ENCODE peak calls at places on chromosomes 11 and 22, in eight cellular contexts. X, A, Y, G, U, R, D and K are unnamed samples.

GRCh38 chr11:69480547-69481392 is 693 bp upstream of the LINC01488 start:
- DNase-seq in X (peak), A (peak), Y (no peak), G (no peak), U (no peak), R (peak), D (no peak), K (no peak)

GRCh38 chr11:134447696-134448095 is 35.7 kb upstream of the B3GAT1 start:
- DNase-seq in X (no peak), A (no peak), Y (no peak), G (no peak), U (no peak), R (no peak), D (no peak), K (no peak)

GRCh38 chr11:65588199-65589054 is 7.2 kb downstream of the KCNK7 start:
- DNase-seq in X (no peak), A (peak), Y (peak), G (peak), U (no peak), R (peak), D (no peak), K (no peak)

GRCh38 chr11:81165164-81165563 is 1568.5 kb downstream of the FAM181B start:
- DNase-seq in X (no peak), A (no peak), Y (no peak), G (no peak), U (no peak), R (no peak), D (no peak), K (no peak)

GRCh38 chr22:49763696-49764095 is 64.0 kb downstream of the BRD1 start:
- DNase-seq in X (no peak), A (peak), Y (no peak), G (no peak), U (no peak), R (no peak), D (no peak), K (no peak)

GRCh38 chr11:115965754-115966504 is 461.7 kb upstream of the CADM1 start:
- DNase-seq in X (peak), A (no peak), Y (no peak), G (no peak), U (no peak), R (no peak), D (no peak), K (no peak)

GRCh38 chr11:98601181-98601773 is 419.5 kb upstream of the CNTN5 start:
- DNase-seq in X (no peak), A (no peak), Y (no peak), G (no peak), U (no peak), R (no peak), D (no peak), K (no peak)

GRCh38 chr11:2992234-2992999 is at the start of gene NAP1L4:
- DNase-seq in X (peak), A (peak), Y (peak), G (peak), U (peak), R (peak), D (peak), K (peak)

GRCh38 chr11:9575531-9576240 is 2.2 kb downstream of the WEE1 start:
- DNase-seq in X (no peak), A (no peak), Y (no peak), G (no peak), U (no peak), R (peak), D (no peak), K (no peak)

GRCh38 chr11:110763249-110764011 is 51.2 kb upstream of the ARHGAP20 start:
- DNase-seq in X (peak), A (peak), Y (no peak), G (no peak), U (no peak), R (peak), D (peak), K (no peak)

GRCh38 chr11:93740031-93740801 is 1.1 kb downstream of the TAF1D start:
- DNase-seq in X (peak), A (no peak), Y (peak), G (no peak), U (no peak), R (peak), D (no peak), K (no peak)

GRCh38 chr22:46681010-46681409 is 57.0 kb downstream of the CERK start:
- DNase-seq in X (no peak), A (no peak), Y (no peak), G (no peak), U (no peak), R (no peak), D (no peak), K (no peak)

GRCh38 chr22:46677323-46678002 is 57.3 kb downstream of the GRAMD4 start:
- DNase-seq in X (no peak), A (no peak), Y (no peak), G (no peak), U (no peak), R (no peak), D (no peak), K (no peak)

GRCh38 chr22:46678003-46678657 is 57.9 kb downstream of the GRAMD4 start:
- DNase-seq in X (no peak), A (no peak), Y (no peak), G (no peak), U (no peak), R (no peak), D (no peak), K (no peak)

GRCh38 chr22:46678785-46679700 is 58.9 kb downstream of the GRAMD4 start:
- DNase-seq in X (no peak), A (no peak), Y (no peak), G (no peak), U (no peak), R (peak), D (peak), K (no peak)

GRCh38 chr22:46679711-46680269 is 58.3 kb downstream of the CERK start:
- DNase-seq in X (no peak), A (no peak), Y (no peak), G (no peak), U (no peak), R (no peak), D (no peak), K (no peak)
- H3K4me3 ChIP-seq in X (no peak), A (no peak), Y (no peak), G (no peak), U (no peak), R (no peak), D (no peak), K (no peak)

DNA sequence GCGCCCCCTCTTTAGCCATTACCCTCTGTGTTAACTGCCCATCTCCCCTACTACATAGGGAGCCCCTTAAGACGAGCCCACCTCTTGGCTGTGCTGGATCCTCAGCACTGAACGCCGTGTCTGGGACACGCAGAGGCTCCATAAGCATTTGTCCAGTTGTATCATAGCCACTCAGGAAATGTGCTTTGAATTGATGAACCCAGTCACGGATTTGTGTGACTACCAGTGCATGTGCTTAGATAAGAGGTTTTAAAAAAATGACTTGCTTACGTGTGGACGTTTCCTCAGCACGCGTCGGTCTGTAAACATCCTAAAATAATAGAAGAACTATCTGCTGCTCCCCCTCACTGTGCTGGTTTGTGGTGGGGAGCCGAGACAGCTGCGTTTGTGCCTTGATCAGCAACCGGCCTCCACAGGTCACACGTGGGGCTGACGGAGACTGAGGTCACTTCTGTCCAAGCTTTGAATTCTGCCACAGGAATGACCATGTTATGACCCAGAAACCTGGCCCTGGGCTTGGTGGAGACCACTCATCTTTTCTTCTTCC is 4.2 kb downstream of the MICAL2 start:
- DNase-seq in X (no peak), A (no peak), Y (no peak), G (no peak), U (no peak), R (peak), D (peak), K (no peak)
- H3K4me3 ChIP-seq in X (no peak), A (no peak), Y (no peak), G (no peak), U (peak), R (no peak), D (peak), K (no peak)

DNA sequence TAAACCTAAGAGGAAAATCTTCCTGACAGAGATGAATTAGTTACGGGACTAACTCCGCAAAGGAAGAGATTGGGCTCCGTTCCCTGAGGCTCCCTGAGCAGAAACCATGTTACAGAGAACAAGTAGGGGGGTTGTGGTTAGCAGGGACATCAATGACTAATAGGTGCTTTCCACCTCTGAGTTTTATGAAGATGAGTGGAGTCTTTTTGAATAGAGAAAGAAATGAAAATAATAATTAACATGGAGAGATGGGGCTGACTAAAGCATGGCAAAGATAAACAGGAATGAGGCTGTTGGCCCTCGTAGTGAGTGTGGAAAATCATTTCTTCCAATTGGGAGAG is 47.5 kb upstream of the PICALM start:
- DNase-seq in X (no peak), A (no peak), Y (no peak), G (no peak), U (no peak), R (peak), D (peak), K (no peak)
- H3K4me3 ChIP-seq in X (no peak), A (no peak), Y (no peak), G (no peak), U (no peak), R (no peak), D (no peak), K (no peak)

GRCh38 chr22:45642966-45643365 is 28.7 kb upstream of the ATXN10 start:
- DNase-seq in X (no peak), A (no peak), Y (no peak), G (no peak), U (no peak), R (no peak), D (no peak), K (no peak)
- H3K4me3 ChIP-seq in X (no peak), A (no peak), Y (no peak), G (no peak), U (no peak), R (no peak), D (no peak), K (no peak)